ENCODE peak calls at places on chromosome 16, in seven cellular contexts. S is endodermal cell, T is cardiac fibroblast, H is choroid plexus epithelial cell, Z is esophagus muscularis mucosa, Y is HepG2, P is cardiac muscle cell. N is an unnamed sample.

GRCh38 chr16:11135167-11135973 is 120.6 kb downstream of the SOCS1 start:
- DNase-seq in S (no peak), T (peak), H (no peak), Z (no peak), Y (no peak), P (no peak), N (no peak)

GRCh38 chr16:797686-798085 is 2.8 kb downstream of the GNG13 start:
- DNase-seq in S (no peak), T (no peak), H (no peak), Z (no peak), Y (no peak), P (no peak), N (no peak)

GRCh38 chr16:71540-72341 is 690 bp downstream of the RHBDF1 start:
- DNase-seq in S (peak), T (peak), H (peak), Z (no peak), Y (peak), P (peak), N (no peak)

GRCh38 chr16:46627746-46628145 is 6.6 kb upstream of the SHCBP1 start:
- DNase-seq in S (peak), T (no peak), H (no peak), Z (no peak), Y (no peak), P (no peak), N (no peak)

GRCh38 chr16:81357711-81358270 is 43.0 kb downstream of the GAN start:
- DNase-seq in S (no peak), T (no peak), H (peak), Z (no peak), Y (no peak), P (no peak), N (no peak)

GRCh38 chr16:15493416-15494181 is 59.2 kb downstream of the BMERB1 start:
- DNase-seq in S (no peak), T (peak), H (peak), Z (no peak), Y (no peak), P (no peak), N (no peak)

GRCh38 chr16:81524382-81524781 is 79.8 kb downstream of the CMIP start:
- DNase-seq in S (no peak), T (no peak), H (no peak), Z (no peak), Y (no peak), P (no peak), N (no peak)

GRCh38 chr16:73853968-73854367 is 442.6 kb upstream of the PSMD7 start:
- DNase-seq in S (no peak), T (no peak), H (no peak), Z (no peak), Y (no peak), P (no peak), N (no peak)

GRCh38 chr16:57634171-57634570 is 5.7 kb downstream of the ADGRG1 start:
- DNase-seq in S (no peak), T (no peak), H (no peak), Z (no peak), Y (no peak), P (no peak), N (no peak)

GRCh38 chr16:88561485-88562369 is 8.5 kb upstream of the ZC3H18 start:
- DNase-seq in S (peak), T (peak), H (peak), Z (no peak), Y (no peak), P (peak), N (no peak)

GRCh38 chr16:59686405-59686804 is 952.3 kb upstream of the GOT2 start:
- DNase-seq in S (no peak), T (no peak), H (no peak), Z (no peak), Y (no peak), P (no peak), N (no peak)

GRCh38 chr16:85715169-85716015 is 26.6 kb upstream of the GINS2 start:
- DNase-seq in S (no peak), T (no peak), H (peak), Z (no peak), Y (no peak), P (peak), N (no peak)

GRCh38 chr16:1494129-1494640 is 1.0 kb downstream of the TELO2 start:
- DNase-seq in S (peak), T (peak), H (peak), Z (no peak), Y (peak), P (peak), N (peak)

GRCh38 chr16:23158114-23158513 is 8.9 kb upstream of the USP31 start:
- DNase-seq in S (no peak), T (no peak), H (no peak), Z (no peak), Y (no peak), P (no peak), N (peak)

DNA sequence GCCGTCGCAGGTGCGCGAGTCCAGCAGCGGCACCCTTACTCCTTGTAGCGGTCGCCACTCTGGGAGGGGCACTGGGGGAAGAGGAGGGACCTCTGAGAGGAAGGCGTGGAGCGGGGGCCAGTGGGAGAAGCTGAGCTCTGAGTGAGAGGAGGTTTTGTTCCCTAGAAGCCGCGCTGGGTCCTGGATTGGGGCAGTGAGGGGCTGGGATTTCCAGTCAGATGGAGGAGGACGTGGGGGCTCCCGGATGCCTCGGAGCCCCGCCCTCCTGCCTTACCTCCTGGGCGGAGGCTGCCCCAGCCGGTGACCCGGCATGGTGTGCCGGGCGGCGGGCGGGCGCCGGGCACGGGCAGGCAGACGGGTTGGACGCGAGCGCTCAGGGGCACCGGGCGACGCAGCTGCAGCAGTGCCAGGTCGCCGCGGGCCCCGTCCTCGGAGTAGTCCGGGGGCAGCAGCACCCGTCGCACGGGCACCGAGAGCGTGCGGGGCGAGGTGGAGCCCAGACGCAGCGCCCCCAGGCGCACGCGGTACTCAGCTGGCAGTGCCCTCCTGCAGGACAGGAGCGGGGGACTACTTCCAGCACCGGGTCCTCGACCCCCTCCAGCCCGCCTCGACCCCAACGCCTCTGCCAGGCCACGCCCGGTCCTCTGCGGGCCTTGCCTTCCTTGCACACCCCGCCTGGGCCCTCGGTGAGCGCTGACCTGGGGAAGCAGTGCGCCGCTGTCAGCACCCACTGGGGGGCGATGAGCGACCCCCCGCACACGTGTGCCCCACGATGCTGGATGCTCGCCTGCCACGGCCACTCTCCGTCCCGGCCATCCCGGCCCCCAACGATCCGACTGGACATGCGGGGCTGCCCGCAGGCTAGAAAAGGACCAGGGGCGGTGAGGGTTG is 2.0 kb downstream of the PRSS33 start:
- DNase-seq in S (peak), T (no peak), H (no peak), Z (no peak), Y (no peak), P (no peak), N (no peak)
- TF ChIP-seq CTCF in S (peak), T (no peak), H (no peak), Z (no peak), Y (peak), P (peak), N (no peak)

DNA sequence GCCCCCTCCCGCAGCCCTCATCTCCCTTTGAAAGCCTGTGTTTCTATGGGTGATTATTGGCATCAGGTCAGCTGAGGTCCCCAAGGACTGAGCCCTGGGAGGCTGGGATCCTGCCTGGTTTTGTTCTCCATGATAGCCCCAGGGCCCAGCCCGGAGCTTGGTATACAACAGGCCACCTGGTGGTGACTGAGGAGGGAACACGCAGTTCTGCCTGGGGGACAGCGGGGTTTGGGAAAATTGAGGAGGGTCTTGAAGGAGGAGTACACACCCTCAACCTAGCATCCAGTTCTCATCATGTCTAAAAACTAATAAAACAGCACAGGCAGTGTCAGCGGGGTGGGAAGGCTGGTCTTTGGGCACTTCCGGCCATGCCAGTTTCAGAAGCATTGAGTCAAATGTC is 335.1 kb downstream of the CPPED1 start:
- DNase-seq in S (peak), T (no peak), H (no peak), Z (no peak), Y (no peak), P (no peak), N (no peak)
- TF ChIP-seq CTCF in S (peak), T (no peak), H (peak), Z (no peak), Y (peak), P (no peak), N (no peak)

GRCh38 chr16:50679266-50679665 is 1.8 kb downstream of the SNX20 start:
- DNase-seq in S (no peak), T (no peak), H (no peak), Z (no peak), Y (no peak), P (peak), N (no peak)

GRCh38 chr16:50675686-50676610 is 5.2 kb downstream of the SNX20 start:
- DNase-seq in S (no peak), T (no peak), H (no peak), Z (no peak), Y (no peak), P (no peak), N (no peak)

GRCh38 chr16:50674831-50675230 is 6.3 kb downstream of the SNX20 start:
- DNase-seq in S (no peak), T (no peak), H (no peak), Z (no peak), Y (no peak), P (no peak), N (no peak)

GRCh38 chr16:50677351-50677750 is 3.8 kb downstream of the SNX20 start:
- DNase-seq in S (peak), T (no peak), H (no peak), Z (no peak), Y (no peak), P (no peak), N (no peak)

GRCh38 chr16:50676684-50677225 is 4.4 kb downstream of the SNX20 start:
- DNase-seq in S (no peak), T (no peak), H (no peak), Z (no peak), Y (no peak), P (no peak), N (no peak)
- TF ChIP-seq CTCF in S (no peak), T (no peak), H (no peak), Z (no peak), Y (peak), P (no peak), N (no peak)

GRCh38 chr16:69930117-69930776 is 20.9 kb upstream of the CLEC18A start:
- DNase-seq in S (peak), T (peak), H (peak), Z (no peak), Y (peak), P (peak), N (no peak)
- TF ChIP-seq CTCF in S (peak), T (peak), H (peak), Z (peak), Y (peak), P (peak), N (peak)

GRCh38 chr16:70158261-70158939 is 15.2 kb upstream of the CLEC18C start:
- DNase-seq in S (peak), T (no peak), H (no peak), Z (peak), Y (no peak), P (no peak), N (no peak)
- TF ChIP-seq CTCF in S (peak), T (no peak), H (no peak), Z (no peak), Y (peak), P (no peak), N (no peak)

DNA sequence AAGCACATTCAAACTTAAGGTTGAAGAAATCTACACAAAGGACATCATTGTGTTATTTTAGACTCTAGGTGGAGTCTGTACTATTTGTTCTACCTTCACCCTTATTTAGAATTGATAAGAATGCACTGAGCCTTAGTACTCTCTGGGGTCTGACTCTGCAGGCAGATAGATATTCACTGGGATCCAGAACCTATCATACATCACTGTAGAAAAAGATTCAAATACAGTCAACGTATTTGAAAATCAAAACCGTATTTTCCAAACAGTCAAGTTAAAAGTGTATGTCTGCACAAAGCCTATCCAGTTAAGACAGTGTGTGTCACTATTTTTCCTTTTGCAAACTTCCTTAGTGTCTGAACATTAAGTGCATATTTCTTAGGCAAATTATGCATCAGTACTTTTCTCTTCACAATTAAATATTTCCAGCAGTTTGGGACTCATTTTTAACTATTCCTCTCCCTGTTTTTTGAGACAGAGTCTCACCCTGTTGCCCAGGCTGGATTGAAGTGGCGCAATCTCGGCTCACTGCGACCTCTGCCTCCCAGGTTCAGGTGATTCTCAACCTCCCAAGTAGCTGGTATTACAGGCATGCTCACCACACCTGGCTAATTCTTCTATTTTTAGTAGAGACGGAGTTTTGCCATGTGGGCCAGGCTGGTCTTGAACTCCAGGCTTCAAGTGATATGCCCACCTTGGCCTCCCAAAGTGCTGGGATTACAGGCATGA is 22.3 kb downstream of the MOSMO start:
- DNase-seq in S (no peak), T (no peak), H (no peak), Z (no peak), Y (peak), P (no peak), N (no peak)
- TF ChIP-seq CTCF in S (no peak), T (no peak), H (no peak), Z (no peak), Y (peak), P (no peak), N (no peak)

GRCh38 chr16:30722443-30722842 is 23.5 kb downstream of the SRCAP start:
- DNase-seq in S (no peak), T (no peak), H (no peak), Z (no peak), Y (no peak), P (no peak), N (no peak)
- TF ChIP-seq CTCF in S (peak), T (no peak), H (no peak), Z (no peak), Y (peak), P (no peak), N (no peak)

N was measured in osteocyte.